ENCODE peak calls at places on chromosomes 3 and 15, in eight cellular contexts. One of them, this sample, is unnamed. For H3K9me3, the result is how much of the 10 kb centered on the place peaks cover.

GRCh38 chr3:124149774-124150173 is 157.8 kb upstream of the ROPN1 start:
- DNase-seq in H1: no peak
- DNase-seq in HCT116: no peak
- DNase-seq in SK-N-SH: no peak
- DNase-seq in K562: no peak
- DNase-seq in GM12878: no peak
- DNase-seq in endothelial cell of umbilical vein: no peak
- DNase-seq in HepG2: no peak
- DNase-seq in this sample: no peak

GRCh38 chr15:66805207-66805975 is 103.4 kb downstream of the SMAD6 start:
- DNase-seq in H1: no peak
- DNase-seq in HCT116: no peak
- DNase-seq in SK-N-SH: no peak
- DNase-seq in K562: no peak
- DNase-seq in GM12878: no peak
- DNase-seq in endothelial cell of umbilical vein: no peak
- DNase-seq in HepG2: no peak
- DNase-seq in this sample: no peak

GRCh38 chr15:39084683-39085530 is 496.0 kb upstream of the THBS1 start:
- DNase-seq in H1: no peak
- DNase-seq in HCT116: no peak
- DNase-seq in SK-N-SH: peak
- DNase-seq in K562: no peak
- DNase-seq in GM12878: no peak
- DNase-seq in endothelial cell of umbilical vein: no peak
- DNase-seq in HepG2: peak
- DNase-seq in this sample: no peak

GRCh38 chr15:92807971-92808571 is 92.1 kb upstream of the CHD2 start:
- DNase-seq in H1: no peak
- DNase-seq in HCT116: no peak
- DNase-seq in SK-N-SH: no peak
- DNase-seq in K562: no peak
- DNase-seq in GM12878: no peak
- DNase-seq in endothelial cell of umbilical vein: peak
- DNase-seq in HepG2: no peak
- DNase-seq in this sample: no peak

GRCh38 chr3:21620511-21621395 is 130.3 kb downstream of the ZNF385D start:
- DNase-seq in H1: no peak
- DNase-seq in HCT116: no peak
- DNase-seq in SK-N-SH: no peak
- DNase-seq in K562: no peak
- DNase-seq in GM12878: no peak
- DNase-seq in endothelial cell of umbilical vein: no peak
- DNase-seq in HepG2: no peak
- DNase-seq in this sample: no peak

GRCh38 chr3:120144267-120144666 is 50.0 kb upstream of the GSK3B start:
- DNase-seq in H1: no peak
- DNase-seq in HCT116: no peak
- DNase-seq in SK-N-SH: no peak
- DNase-seq in K562: no peak
- DNase-seq in GM12878: no peak
- DNase-seq in endothelial cell of umbilical vein: no peak
- DNase-seq in HepG2: peak
- DNase-seq in this sample: no peak

GRCh38 chr3:171994646-171995441 is 44.5 kb upstream of the FNDC3B start:
- DNase-seq in H1: no peak
- DNase-seq in HCT116: no peak
- DNase-seq in SK-N-SH: no peak
- DNase-seq in K562: no peak
- DNase-seq in GM12878: no peak
- DNase-seq in endothelial cell of umbilical vein: no peak
- DNase-seq in HepG2: peak
- DNase-seq in this sample: no peak

GRCh38 chr3:195790891-195791290 is 20.8 kb downstream of the MUC4 start:
- DNase-seq in H1: no peak
- DNase-seq in HCT116: no peak
- DNase-seq in SK-N-SH: no peak
- DNase-seq in K562: no peak
- DNase-seq in GM12878: peak
- DNase-seq in endothelial cell of umbilical vein: no peak
- DNase-seq in HepG2: no peak
- DNase-seq in this sample: no peak

GRCh38 chr15:70259640-70260066 is 161.9 kb upstream of the TLE3 start:
- DNase-seq in H1: no peak
- DNase-seq in HCT116: no peak
- DNase-seq in SK-N-SH: peak
- DNase-seq in K562: peak
- DNase-seq in GM12878: no peak
- DNase-seq in endothelial cell of umbilical vein: no peak
- DNase-seq in HepG2: peak
- DNase-seq in this sample: no peak

GRCh38 chr3:42195879-42196330 is 70.1 kb downstream of the CCK start:
- DNase-seq in H1: no peak
- DNase-seq in HCT116: no peak
- DNase-seq in SK-N-SH: no peak
- DNase-seq in K562: no peak
- DNase-seq in GM12878: peak
- DNase-seq in endothelial cell of umbilical vein: no peak
- DNase-seq in HepG2: no peak
- DNase-seq in this sample: no peak

GRCh38 chr3:127170794-127171193 is 22.1 kb upstream of the PRR23E start:
- DNase-seq in H1: no peak
- DNase-seq in HCT116: no peak
- DNase-seq in SK-N-SH: peak
- DNase-seq in K562: no peak
- DNase-seq in GM12878: no peak
- DNase-seq in endothelial cell of umbilical vein: no peak
- DNase-seq in HepG2: no peak
- DNase-seq in this sample: no peak

GRCh38 chr3:105951043-105951442 is 82.2 kb upstream of the CBLB start:
- DNase-seq in H1: no peak
- DNase-seq in HCT116: no peak
- DNase-seq in SK-N-SH: no peak
- DNase-seq in K562: no peak
- DNase-seq in GM12878: no peak
- DNase-seq in endothelial cell of umbilical vein: no peak
- DNase-seq in HepG2: no peak
- DNase-seq in this sample: no peak

GRCh38 chr3:176078916-176079315 is 1118.4 kb downstream of the TBL1XR1 start:
- DNase-seq in H1: no peak
- DNase-seq in HCT116: no peak
- DNase-seq in SK-N-SH: no peak
- DNase-seq in K562: no peak
- DNase-seq in GM12878: no peak
- DNase-seq in endothelial cell of umbilical vein: no peak
- DNase-seq in HepG2: no peak
- DNase-seq in this sample: peak

GRCh38 chr3:148605551-148605950 is 92.2 kb upstream of the AGTR1 start:
- DNase-seq in H1: no peak
- DNase-seq in HCT116: no peak
- DNase-seq in SK-N-SH: no peak
- DNase-seq in K562: no peak
- DNase-seq in GM12878: no peak
- DNase-seq in endothelial cell of umbilical vein: no peak
- DNase-seq in HepG2: no peak
- DNase-seq in this sample: no peak

GRCh38 chr15:31457631-31458526 is 131.2 kb downstream of the KLF13 start:
- DNase-seq in H1: no peak
- DNase-seq in HCT116: no peak
- DNase-seq in SK-N-SH: no peak
- DNase-seq in K562: no peak
- DNase-seq in GM12878: no peak
- DNase-seq in endothelial cell of umbilical vein: no peak
- DNase-seq in HepG2: no peak
- DNase-seq in this sample: no peak

GRCh38 chr3:59862686-59863085 is 812.9 kb upstream of the CFAP20DC start:
- DNase-seq in H1: no peak
- DNase-seq in HCT116: no peak
- DNase-seq in SK-N-SH: no peak
- DNase-seq in K562: no peak
- DNase-seq in GM12878: no peak
- DNase-seq in endothelial cell of umbilical vein: no peak
- DNase-seq in HepG2: no peak
- DNase-seq in this sample: no peak

GRCh38 chr15:60612400-60613048 is 133.6 kb upstream of the ICE2 start:
- DNase-seq in H1: no peak
- DNase-seq in HCT116: no peak
- DNase-seq in SK-N-SH: no peak
- DNase-seq in K562: no peak
- DNase-seq in GM12878: no peak
- DNase-seq in endothelial cell of umbilical vein: no peak
- DNase-seq in HepG2: no peak
- DNase-seq in this sample: no peak

GRCh38 chr15:80940851-80941250 is 48.8 kb downstream of the MESD start:
- DNase-seq in H1: no peak
- DNase-seq in HCT116: no peak
- DNase-seq in SK-N-SH: no peak
- DNase-seq in K562: no peak
- DNase-seq in GM12878: no peak
- DNase-seq in endothelial cell of umbilical vein: no peak
- DNase-seq in HepG2: no peak
- DNase-seq in this sample: no peak

GRCh38 chr3:126134219-126134975 is 46.0 kb downstream of the ALDH1L1 start:
- DNase-seq in H1: no peak
- DNase-seq in HCT116: peak
- DNase-seq in SK-N-SH: peak
- DNase-seq in K562: peak
- DNase-seq in GM12878: no peak
- DNase-seq in endothelial cell of umbilical vein: peak
- DNase-seq in HepG2: peak
- DNase-seq in this sample: peak

GRCh38 chr3:134652409-134652831 is 1.6 kb upstream of the KY start:
- DNase-seq in H1: no peak
- DNase-seq in HCT116: no peak
- DNase-seq in SK-N-SH: no peak
- DNase-seq in K562: no peak
- DNase-seq in GM12878: no peak
- DNase-seq in endothelial cell of umbilical vein: no peak
- DNase-seq in HepG2: no peak
- DNase-seq in this sample: no peak

DNA sequence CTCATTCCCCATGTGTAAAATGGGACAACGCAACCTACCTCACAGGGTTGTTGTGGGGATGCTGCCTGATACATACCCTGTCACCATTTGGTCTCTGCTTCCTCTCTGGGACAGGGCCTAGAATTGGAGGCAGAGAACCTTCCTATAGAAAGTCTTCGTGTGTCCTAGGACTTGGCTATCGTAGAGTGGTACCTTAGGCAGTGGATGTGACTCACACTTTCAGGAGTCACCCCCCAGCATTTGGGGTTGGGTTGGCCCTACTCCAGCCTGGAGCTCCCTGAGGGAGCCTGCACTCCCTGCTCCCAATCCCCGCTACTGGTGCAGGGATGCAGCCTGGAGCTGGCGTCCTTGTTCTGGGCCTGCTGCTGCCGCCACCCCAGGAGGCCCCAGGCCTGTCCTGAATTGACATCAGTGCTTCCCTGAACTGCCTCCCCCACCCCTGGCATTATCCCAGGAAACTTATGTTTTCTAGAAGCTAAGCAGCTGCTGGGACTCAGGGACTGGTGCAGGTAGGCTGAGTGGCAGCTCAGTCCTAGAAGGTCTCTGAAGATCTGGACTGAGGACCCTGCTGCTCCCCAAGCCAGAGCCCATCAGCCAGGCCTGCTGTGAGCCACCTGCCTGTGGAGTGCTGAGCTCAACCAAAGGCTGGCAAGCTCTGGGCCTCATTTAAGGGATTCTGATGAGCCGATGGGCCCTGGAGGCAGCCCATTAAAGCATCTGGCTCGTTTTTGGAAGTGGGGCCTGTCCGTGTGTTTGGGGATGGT is 9.9 kb downstream of the C15orf39 start:
- DNase-seq in H1: no peak
- DNase-seq in HCT116: no peak
- DNase-seq in SK-N-SH: no peak
- DNase-seq in K562: no peak
- DNase-seq in GM12878: no peak
- DNase-seq in endothelial cell of umbilical vein: no peak
- DNase-seq in HepG2: no peak
- DNase-seq in this sample: no peak
- H3K9ac ChIP-seq in H1: no peak
- H3K9ac ChIP-seq in HCT116: no peak
- H3K9ac ChIP-seq in SK-N-SH: no peak
- H3K9ac ChIP-seq in K562: peak
- H3K9ac ChIP-seq in GM12878: no peak
- H3K9ac ChIP-seq in endothelial cell of umbilical vein: no peak
- H3K9ac ChIP-seq in HepG2: no peak
- H3K9ac ChIP-seq in this sample: no peak

DNA sequence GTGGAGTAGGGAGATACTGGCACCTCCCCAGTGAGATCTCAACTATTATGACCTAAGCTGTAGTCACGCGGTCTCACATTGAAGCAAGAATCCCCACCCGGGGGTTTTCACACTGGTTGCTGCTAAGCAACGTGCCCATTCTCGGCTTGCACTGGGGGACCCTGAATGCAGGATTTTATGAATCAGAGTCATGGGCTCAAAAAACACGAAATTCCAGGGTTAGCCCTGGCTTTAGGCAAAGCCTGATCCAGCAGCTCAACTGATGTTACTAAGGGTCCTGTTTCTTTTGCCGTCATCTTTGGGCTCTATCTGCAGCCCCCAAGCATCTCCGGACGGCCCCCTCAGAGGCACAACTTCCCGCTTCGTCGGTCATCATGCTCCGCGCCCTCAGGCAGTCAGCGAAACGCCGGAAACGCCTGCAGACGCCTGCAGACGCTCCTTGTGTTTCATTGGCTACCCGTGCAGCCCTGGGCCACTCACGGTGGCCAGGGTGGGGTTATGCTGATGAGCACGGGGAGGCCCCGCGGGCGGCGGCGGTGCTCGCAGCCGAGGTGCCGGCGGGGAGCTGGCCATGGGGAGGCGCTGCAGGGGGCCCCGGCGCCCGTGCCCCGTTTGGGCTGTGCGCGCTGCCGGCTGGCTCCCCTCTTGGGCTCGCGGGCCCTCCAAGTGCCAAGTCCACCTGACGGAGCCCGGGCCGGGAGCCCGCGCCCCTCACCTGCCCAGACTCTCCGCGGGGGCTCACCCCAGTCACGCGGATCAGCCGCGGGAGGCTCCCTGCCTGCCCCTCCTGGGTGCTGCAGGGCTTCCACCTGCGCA is 25.8 kb downstream of the EFCC1 start:
- DNase-seq in H1: peak
- DNase-seq in HCT116: peak
- DNase-seq in SK-N-SH: peak
- DNase-seq in K562: peak
- DNase-seq in GM12878: peak
- DNase-seq in endothelial cell of umbilical vein: peak
- DNase-seq in HepG2: peak
- DNase-seq in this sample: peak
- TF ChIP-seq POLR2AphosphoS5 in H1: no peak
- TF ChIP-seq POLR2AphosphoS5 in HCT116: peak
- TF ChIP-seq POLR2AphosphoS5 in SK-N-SH: no peak
- TF ChIP-seq POLR2AphosphoS5 in K562: peak
- TF ChIP-seq POLR2AphosphoS5 in GM12878: peak
- TF ChIP-seq POLR2AphosphoS5 in endothelial cell of umbilical vein: peak
- TF ChIP-seq POLR2AphosphoS5 in HepG2: no peak
- TF ChIP-seq POLR2AphosphoS5 in this sample: peak

GRCh38 chr3:82942041-82942440 is 1180.6 kb upstream of the GBE1 start:
- DNase-seq in H1: no peak
- DNase-seq in HCT116: no peak
- DNase-seq in SK-N-SH: no peak
- DNase-seq in K562: no peak
- DNase-seq in GM12878: peak
- DNase-seq in endothelial cell of umbilical vein: no peak
- DNase-seq in HepG2: no peak
- DNase-seq in this sample: no peak
- H3K9me3 ChIP-seq in H1: under half
- H3K9me3 ChIP-seq in HCT116: under half
- H3K9me3 ChIP-seq in SK-N-SH: under half
- H3K9me3 ChIP-seq in K562: under half
- H3K9me3 ChIP-seq in GM12878: under half
- H3K9me3 ChIP-seq in endothelial cell of umbilical vein: under half
- H3K9me3 ChIP-seq in HepG2: under half
- H3K9me3 ChIP-seq in this sample: under half

GRCh38 chr3:50243552-50243895 is 7.5 kb downstream of the GNAI2 start:
- DNase-seq in H1: no peak
- DNase-seq in HCT116: no peak
- DNase-seq in SK-N-SH: no peak
- DNase-seq in K562: no peak
- DNase-seq in GM12878: no peak
- DNase-seq in endothelial cell of umbilical vein: no peak
- DNase-seq in HepG2: no peak
- DNase-seq in this sample: no peak
- H3K9ac ChIP-seq in H1: no peak
- H3K9ac ChIP-seq in HCT116: no peak
- H3K9ac ChIP-seq in SK-N-SH: no peak
- H3K9ac ChIP-seq in K562: no peak
- H3K9ac ChIP-seq in GM12878: peak
- H3K9ac ChIP-seq in endothelial cell of umbilical vein: peak
- H3K9ac ChIP-seq in HepG2: no peak
- H3K9ac ChIP-seq in this sample: no peak